ENCODE peak calls at places on chromosomes 2 and 18, in four cellular contexts. K, S, W and C are unnamed samples.

GRCh38 chr18:28905509-28905908 is 728.6 kb upstream of the CDH2 start:
- DNase-seq in S (no peak), K (no peak), W (no peak), C (no peak)

GRCh38 chr2:172208881-172209325 is 106.2 kb upstream of the DLX2 start:
- DNase-seq in K (no peak), W (no peak), S (no peak), C (no peak)

GRCh38 chr18:27685807-27686412 is 491.0 kb downstream of the CDH2 start:
- DNase-seq in S (no peak), K (no peak), W (no peak), C (peak; percentile 9)

GRCh38 chr2:75429036-75429435 is 131.7 kb downstream of the EVA1A start:
- DNase-seq in K (no peak), W (no peak), S (no peak), C (no peak)

GRCh38 chr2:234632527-234633391 is 135.9 kb upstream of the ARL4C start:
- DNase-seq in W (peak; percentile 38), K (no peak), S (no peak), C (peak; percentile 3)

GRCh38 chr2:171086352-171087290 is 74.1 kb downstream of the TLK1 start:
- DNase-seq in W (peak; percentile 57), K (peak; percentile 77), S (peak; percentile 57), C (peak; percentile 57)

GRCh38 chr2:101958071-101958470 is 33.7 kb upstream of the IL1R2 start:
- DNase-seq in K (no peak), S (no peak), W (no peak), C (no peak)

GRCh38 chr2:1940660-1941059 is 196.3 kb upstream of the PXDN start:
- DNase-seq in K (no peak), W (no peak), S (no peak), C (no peak)

GRCh38 chr2:58539973-58540372 is 298.8 kb upstream of the FANCL start:
- DNase-seq in K (no peak), W (no peak), S (no peak), C (no peak)

GRCh38 chr2:5111581-5111980 is 580.6 kb upstream of the SOX11 start:
- DNase-seq in W (no peak), K (no peak), S (no peak), C (no peak)

GRCh38 chr2:70871398-70872211 is 36.0 kb upstream of the CD207 start:
- DNase-seq in S (peak; percentile 72), W (peak; percentile 91), K (peak; percentile 92), C (peak; percentile 68)

GRCh38 chr2:193505620-193506019 is 1310.9 kb upstream of the TMEFF2 start:
- DNase-seq in W (no peak), S (no peak), K (no peak), C (no peak)

GRCh38 chr2:160228141-160228963 is 28.3 kb upstream of the ITGB6 start:
- DNase-seq in W (no peak), S (no peak), K (no peak), C (peak; percentile 79)

GRCh38 chr2:229416116-229416694 is 145.1 kb upstream of the PID1 start:
- DNase-seq in K (peak; percentile 79), W (no peak), S (no peak), C (no peak)

GRCh38 chr18:26548144-26549102 is at the start of gene KCTD1:
- DNase-seq in W (peak; percentile 90), S (peak; percentile 56), K (peak; percentile 90), C (peak; percentile 88)

GRCh38 chr2:3633089-3633981 is 24.7 kb upstream of the ALLC start:
- DNase-seq in S (no peak), K (peak; percentile 39), W (peak; percentile 22), C (no peak)

GRCh38 chr2:71521436-71521950 is 68.1 kb downstream of the DYSF start:
- DNase-seq in W (no peak), K (no peak), S (no peak), C (no peak)

GRCh38 chr2:5691659-5692529 is at the start of gene SOX11:
- DNase-seq in S (no peak), K (no peak), W (peak; percentile 93), C (no peak)

GRCh38 chr2:222424281-222424728 is at the start of gene SGPP2:
- DNase-seq in K (peak; percentile 80), W (peak; percentile 45), S (no peak), C (peak; percentile 75)

DNA sequence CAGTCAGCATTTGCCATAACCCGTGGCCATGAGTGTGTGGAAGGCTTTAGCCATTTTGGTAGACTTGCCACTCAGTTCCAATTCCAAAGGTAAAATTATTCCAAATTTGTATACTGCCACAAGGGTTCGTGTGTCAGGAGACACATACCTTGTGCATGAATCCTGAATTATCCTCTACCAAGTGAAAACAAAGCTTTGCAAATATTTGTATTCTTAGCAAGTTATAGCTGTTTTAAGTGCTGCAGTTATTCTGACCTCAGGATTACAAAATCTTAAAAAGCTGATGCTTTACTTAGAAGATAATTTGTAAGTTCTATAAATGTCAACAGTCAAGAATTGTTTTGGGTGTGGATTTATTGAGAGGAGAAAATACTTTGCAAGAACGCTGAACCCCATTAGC is 100.6 kb downstream of the ANTXR1 start:
- DNase-seq in K (no peak), W (no peak), S (no peak), C (no peak)
- H3K27ac ChIP-seq in K (no peak overlapping the region), W (no peak overlapping the region), S (no peak overlapping the region), C (no peak overlapping the region)

GRCh38 chr2:12950957-12951656 is 234.4 kb downstream of the TRIB2 start:
- DNase-seq in W (no peak), K (no peak), S (no peak), C (no peak)

GRCh38 chr2:12948231-12948962 is 231.7 kb downstream of the TRIB2 start:
- DNase-seq in W (no peak), K (no peak), S (no peak), C (peak; percentile 25)

GRCh38 chr2:12948963-12949353 is 232.2 kb downstream of the TRIB2 start:
- DNase-seq in S (no peak), K (no peak), W (no peak), C (no peak)

GRCh38 chr2:12950174-12950573 is 233.4 kb downstream of the TRIB2 start:
- DNase-seq in W (no peak), S (no peak), K (no peak), C (no peak)

DNA sequence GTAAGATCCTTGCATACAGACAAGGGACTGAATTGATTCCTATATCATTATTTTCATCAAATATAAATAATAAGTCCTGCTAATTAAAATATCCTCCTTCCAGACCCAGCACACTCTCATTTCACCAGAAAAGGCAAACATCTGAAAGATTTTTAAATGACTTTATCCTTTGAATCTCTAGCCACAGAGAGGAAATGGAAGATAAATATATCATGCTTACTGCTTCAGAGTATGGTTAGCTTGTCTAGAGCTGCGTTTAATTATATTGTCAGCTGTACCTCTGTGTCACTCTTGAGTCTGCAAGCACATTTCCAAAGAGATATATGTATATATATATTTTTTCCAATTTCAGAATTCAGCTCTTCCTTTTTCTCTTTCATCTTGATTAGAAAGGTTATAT is 232.7 kb downstream of the TRIB2 start:
- DNase-seq in W (no peak), K (no peak), S (no peak), C (no peak)
- H3K4me1 ChIP-seq in W (no peaks in the 10 kb centered on the region), K (no peaks in the 10 kb centered on the region), S (peaks cover 6% of the 10 kb centered on the region), C (no peaks in the 10 kb centered on the region)

DNA sequence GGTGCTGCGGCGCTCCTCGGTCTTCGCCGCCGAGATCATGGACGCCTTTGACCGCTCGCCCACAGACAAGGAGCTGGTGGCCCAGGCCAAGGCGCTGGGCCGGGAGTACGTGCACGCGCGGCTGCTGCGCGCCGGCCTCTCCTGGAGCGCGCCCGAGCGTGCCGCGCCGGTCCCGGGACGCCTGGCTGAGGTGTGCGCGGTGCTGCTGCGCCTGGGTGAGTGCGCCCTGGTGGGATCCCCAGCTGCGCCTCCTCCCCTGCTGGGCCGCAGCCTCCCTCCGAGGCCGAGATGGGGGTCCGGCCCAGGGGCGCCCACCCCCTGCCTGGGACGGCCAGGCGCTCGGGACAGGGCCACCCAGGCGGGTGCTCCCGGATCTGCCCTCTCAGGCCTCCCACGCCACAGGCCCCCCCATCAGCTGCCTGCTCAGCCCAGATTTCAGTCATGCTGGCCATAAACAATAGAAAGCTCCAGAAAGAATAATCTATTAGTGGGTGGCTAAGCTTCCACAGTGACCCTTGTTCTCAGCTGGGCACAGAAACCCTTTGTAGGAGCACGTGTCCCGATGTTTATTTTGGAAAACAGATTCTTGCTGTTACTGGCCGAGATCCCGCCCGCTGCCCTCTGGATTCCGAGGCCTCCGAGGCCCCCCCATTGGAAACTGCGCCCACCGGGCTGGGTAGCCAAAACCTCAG is 1.1 kb downstream of the BOK start:
- DNase-seq in S (no peak), W (peak; percentile 57), K (no peak), C (peak; percentile 46)
- H3K27ac ChIP-seq in S (no peak overlapping the region), W (no peak overlapping the region), K (peak overlapping the region; percentile 72), C (no peak overlapping the region)

GRCh38 chr2:219059725-219060682 is 717 bp downstream of the IHH start:
- DNase-seq in W (peak; percentile 39), K (peak; percentile 55), S (no peak), C (peak; percentile 49)
- H3K4me1 ChIP-seq in W (no peaks in the 10 kb centered on the region), K (no peaks in the 10 kb centered on the region), S (peaks cover 35% of the 10 kb centered on the region), C (peaks cover 9% of the 10 kb centered on the region)

DNA sequence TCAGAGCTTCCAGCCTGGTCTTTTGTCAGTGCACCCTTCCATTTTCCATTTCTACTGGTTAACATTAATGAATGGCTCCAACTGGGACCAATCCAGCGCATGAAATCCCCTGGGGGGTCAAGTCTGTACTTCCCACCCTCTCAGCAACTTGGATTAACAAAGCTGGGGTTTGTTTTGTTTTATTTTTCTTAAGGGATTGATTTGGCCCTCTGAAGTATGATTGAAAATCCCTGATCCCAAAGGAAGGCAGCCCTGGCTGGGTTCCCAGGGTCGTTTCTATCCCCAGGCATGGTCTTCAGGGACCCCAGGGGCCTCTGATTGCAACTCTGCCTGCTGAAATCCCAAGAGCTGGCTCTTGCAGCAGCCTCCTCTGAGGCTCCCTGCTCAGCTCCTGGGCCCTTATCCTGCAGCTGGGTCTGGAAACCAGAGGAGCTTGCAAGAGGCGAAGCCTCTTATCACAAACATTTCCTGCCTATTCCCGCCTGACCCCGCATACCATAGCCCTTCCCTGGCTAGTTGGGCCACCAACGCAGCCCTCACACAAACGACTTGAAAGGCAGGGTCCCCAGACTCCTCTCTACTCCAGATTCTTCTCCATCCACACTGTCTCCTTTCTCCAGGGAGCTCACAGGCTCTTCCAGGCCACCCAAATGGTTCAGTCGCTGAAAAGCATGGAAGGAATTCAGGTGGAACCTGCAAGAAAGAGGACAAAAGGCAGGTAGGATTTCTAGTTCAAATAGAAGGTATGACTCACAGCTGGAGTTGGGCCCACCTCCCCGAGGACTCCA is 109.7 kb upstream of the PKDCC start:
- DNase-seq in W (peak; percentile 46), K (no peak), S (no peak), C (no peak)
- H3K27ac ChIP-seq in W (peak overlapping the region; percentile 18), K (peak overlapping the region; percentile 66), S (no peak overlapping the region), C (no peak overlapping the region)